ENCODE peak calls at places on chromosomes 13 and 19, in seven cellular contexts. Y is GM23248; A is A673; Z is colonic mucosa; M is neuronal stem cell; V is effector memory CD4-positive, alpha-beta T cell; P is aorta. H is an unnamed sample.

GRCh38 chr13:85411608-85412007 is 387.6 kb downstream of the SLITRK6 start:
- DNase-seq in Y (no peak), A (no peak), Z (no peak), M (no peak), V (no peak), P (no peak), H (no peak)

GRCh38 chr13:113972451-113973217 is 1.2 kb downstream of the C13orf46 start:
- DNase-seq in Y (no peak), A (no peak), Z (no peak), M (no peak), V (no peak), P (peak; percentile 45), H (no peak)

GRCh38 chr13:65872448-65872847 is 1357.7 kb downstream of the PCDH9 start:
- DNase-seq in Y (no peak), A (no peak), Z (no peak), M (no peak), V (no peak), P (no peak), H (no peak)

GRCh38 chr19:478236-478888 is 17.5 kb upstream of the SHC2 start:
- DNase-seq in Y (no peak), A (no peak), Z (no peak), M (no peak), V (no peak), P (no peak), H (no peak)

GRCh38 chr13:82654851-82655517 is 1227.3 kb downstream of the SLITRK1 start:
- DNase-seq in Y (peak; percentile 77), A (no peak), Z (peak; percentile 25), M (no peak), V (no peak), P (peak; percentile 86), H (peak; percentile 84)

GRCh38 chr13:82833928-82834327 is 1048.3 kb downstream of the SLITRK1 start:
- DNase-seq in Y (peak; percentile 17), A (no peak), Z (no peak), M (no peak), V (no peak), P (no peak), H (no peak)

GRCh38 chr13:27578121-27579030 is 42.0 kb downstream of the LNX2 start:
- DNase-seq in Y (peak; percentile 54), A (no peak), Z (no peak), M (no peak), V (no peak), P (no peak), H (no peak)

GRCh38 chr13:34577051-34577450 is 365.0 kb upstream of the NBEA start:
- DNase-seq in Y (peak; percentile 46), A (no peak), Z (no peak), M (no peak), V (no peak), P (no peak), H (no peak)

GRCh38 chr13:33228645-33229445 is 56.7 kb downstream of the STARD13 start:
- DNase-seq in Y (peak; percentile 73), A (peak; percentile 73), Z (peak; percentile 38), M (no peak), V (no peak), P (no peak), H (no peak)

GRCh38 chr19:3055741-3056453 is 6.4 kb downstream of the TLE5 start:
- DNase-seq in Y (no peak), A (no peak), Z (peak; percentile 91), M (no peak), V (no peak), P (peak; percentile 44), H (peak; percentile 71)

GRCh38 chr13:111517641-111518010 is 197.2 kb downstream of the TEX29 start:
- DNase-seq in Y (no peak), A (no peak), Z (no peak), M (no peak), V (no peak), P (no peak), H (no peak)

GRCh38 chr13:98279473-98280175 is 102.6 kb upstream of the RNF113B start:
- DNase-seq in Y (no peak), A (no peak), Z (no peak), M (no peak), V (no peak), P (peak; percentile 63), H (no peak)

GRCh38 chr19:30358821-30359580 is 13.2 kb upstream of the ZNF536 start:
- DNase-seq in Y (no peak), A (no peak), Z (no peak), M (no peak), V (no peak), P (no peak), H (no peak)

GRCh38 chr13:68124437-68125086 is 894.4 kb upstream of the PCDH9 start:
- DNase-seq in Y (no peak), A (no peak), Z (no peak), M (no peak), V (no peak), P (no peak), H (no peak)

GRCh38 chr13:110470272-110471009 is 91.1 kb downstream of the RAB20 start:
- DNase-seq in Y (no peak), A (no peak), Z (no peak), M (no peak), V (no peak), P (no peak), H (no peak)

GRCh38 chr13:97953376-97953970 is at the start of gene IPO5:
- DNase-seq in Y (peak; percentile 8), A (no peak), Z (no peak), M (no peak), V (no peak), P (no peak), H (no peak)

GRCh38 chr13:69234171-69234570 is 873.5 kb upstream of the ATXN8OS start:
- DNase-seq in Y (no peak), A (no peak), Z (no peak), M (no peak), V (no peak), P (no peak), H (no peak)

GRCh38 chr19:1112254-1113208 is 8.7 kb downstream of the GPX4 start:
- DNase-seq in Y (peak; percentile 43), A (no peak), Z (peak; percentile 93), M (no peak), V (no peak), P (no peak), H (no peak)

GRCh38 chr19:9793051-9793591 is 24.6 kb upstream of the ZNF846 start:
- DNase-seq in Y (peak; percentile 76), A (peak; percentile 75), Z (peak; percentile 70), M (no peak), V (no peak), P (peak; percentile 82), H (no peak)

GRCh38 chr19:1979017-1979416 is 36.5 kb downstream of the BTBD2 start:
- DNase-seq in Y (no peak), A (no peak), Z (no peak), M (no peak), V (no peak), P (no peak), H (no peak)

GRCh38 chr19:4717191-4717965 is 6.3 kb downstream of the DPP9 start:
- DNase-seq in Y (no peak), A (peak; percentile 24), Z (no peak), M (no peak), V (no peak), P (no peak), H (no peak)

GRCh38 chr13:113749956-113750355 is 9.1 kb upstream of the TMEM255B start:
- DNase-seq in Y (peak; percentile 43), A (no peak), Z (no peak), M (no peak), V (no peak), P (peak; percentile 35), H (no peak)

GRCh38 chr13:75418997-75419396 is 63.0 kb downstream of the TBC1D4 start:
- DNase-seq in Y (peak; percentile 42), A (no peak), Z (no peak), M (no peak), V (no peak), P (no peak), H (no peak)
- H3K4me3 ChIP-seq in Y (no peak overlapping the region), A (no peak overlapping the region), Z (no peak overlapping the region), M (no peak overlapping the region), V (no peak overlapping the region), P (no peak overlapping the region), H (no peak overlapping the region)

DNA sequence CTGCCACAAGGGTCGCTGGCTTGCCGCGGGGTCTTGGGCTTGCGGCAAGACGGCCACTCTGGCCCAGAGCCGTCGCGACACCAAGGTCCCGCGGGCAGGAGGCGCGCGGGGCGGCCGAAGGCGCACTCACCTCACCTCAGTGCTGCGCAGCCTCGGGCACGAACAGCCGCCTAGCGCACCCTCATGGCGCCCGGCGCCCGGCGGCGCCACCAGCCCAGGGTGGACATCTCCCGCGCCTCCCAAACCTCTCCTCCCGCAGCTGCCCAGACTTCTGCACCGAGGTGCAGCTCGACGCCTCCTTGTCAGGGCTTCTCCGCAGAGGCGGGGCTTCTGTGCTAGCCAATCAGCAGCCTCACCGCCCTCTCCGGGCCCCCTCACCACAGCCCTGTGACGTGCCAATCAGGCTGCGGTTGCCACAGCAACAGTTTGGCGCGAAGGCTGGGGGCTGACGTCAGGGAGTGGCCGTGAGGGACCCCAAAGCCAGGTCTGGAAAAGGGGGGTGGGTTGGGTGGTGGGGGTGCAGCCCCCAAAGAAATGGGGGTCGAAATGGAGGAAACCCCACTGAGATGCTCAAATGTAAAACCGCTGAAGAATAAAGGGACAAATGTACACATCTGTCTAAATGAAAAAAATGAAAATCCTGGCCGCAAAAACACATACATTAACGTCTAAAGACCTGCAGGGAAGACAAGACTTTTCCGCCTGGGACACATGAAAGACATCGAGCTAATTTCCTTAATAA is at the start of the genes PEG3 and ZIM2:
- DNase-seq in Y (peak; percentile 35), A (peak; percentile 92), Z (peak; percentile 26), M (peak; percentile 82), V (no peak), P (peak; percentile 72), H (peak; percentile 79)
- H3K27ac ChIP-seq in Y (peak within 1 kb of the TSS; percentile 48), A (peak within 1 kb of the TSS; percentile 95), Z (no peak within 1 kb of the TSS), M (peak within 1 kb of the TSS; percentile 80), V (no peak within 1 kb of the TSS), P (no peak within 1 kb of the TSS), H (peak within 1 kb of the TSS; percentile 97)

DNA sequence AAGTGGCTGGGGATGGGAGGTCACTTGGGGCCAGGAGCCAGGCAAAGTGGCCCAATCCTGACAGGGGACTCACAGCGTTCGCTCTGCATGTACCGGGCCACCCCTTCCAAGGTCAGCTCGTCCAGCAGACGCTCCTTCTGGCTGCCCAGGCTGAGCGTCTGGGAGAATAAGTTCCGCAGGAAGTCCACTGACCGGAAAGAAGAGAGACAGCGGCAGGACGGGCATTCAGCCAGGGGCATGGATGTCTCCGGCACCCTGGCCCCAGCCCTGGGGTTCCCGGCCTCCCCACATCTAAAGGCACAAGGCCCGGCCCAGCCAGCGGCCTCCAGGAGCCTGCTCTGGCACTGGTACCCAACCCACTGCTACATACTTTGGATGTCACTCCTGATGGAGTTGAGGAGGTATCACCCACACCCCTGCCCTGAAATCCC is 6.1 kb downstream of the SIRT2 start:
- DNase-seq in Y (no peak), A (no peak), Z (no peak), M (no peak), V (no peak), P (no peak), H (no peak)
- H3K4me3 ChIP-seq in Y (no peak overlapping the region), A (no peak overlapping the region), Z (no peak overlapping the region), M (no peak overlapping the region), V (no peak overlapping the region), P (no peak overlapping the region), H (no peak overlapping the region)

GRCh38 chr13:45339399-45339798 is 1.6 kb downstream of the TPT1 start:
- DNase-seq in Y (no peak), A (no peak), Z (no peak), M (no peak), V (no peak), P (no peak), H (no peak)
- H3K27ac ChIP-seq in Y (peak overlapping the region; percentile 98), A (peak overlapping the region; percentile 100), Z (peak overlapping the region; percentile 94), M (no peak overlapping the region), V (peak overlapping the region; percentile 98), P (no peak overlapping the region), H (peak overlapping the region; percentile 100)